ENCODE peak calls at places on chromosomes 5 and 9, in six cellular contexts. K is endodermal cell, L is PC-3, G is kidney, F is adrenal gland, H is fibroblast of lung. P is an unnamed sample.

GRCh38 chr9:103991698-103992097 is 102.4 kb upstream of the SMC2 start:
- DNase-seq in K (no peak), F (no peak), H (no peak), G (no peak), L (no peak), P (no peak)

GRCh38 chr5:126234563-126235195 is 188.5 kb upstream of the GRAMD2B start:
- DNase-seq in L (peak; percentile 60), K (peak; percentile 77), F (no peak), G (no peak), H (peak; percentile 40), P (peak; percentile 22)

GRCh38 chr9:134606951-134607733 is 34.5 kb upstream of the COL5A1 start:
- DNase-seq in L (no peak), F (no peak), G (no peak), H (no peak), K (peak; percentile 78), P (peak; percentile 28)

GRCh38 chr5:683619-684481 is 9.3 kb downstream of the TPPP start:
- DNase-seq in F (no peak), K (peak; percentile 39), G (peak; percentile 83), L (no peak), H (no peak), P (no peak)

GRCh38 chr5:79505138-79505537 is 8.8 kb downstream of the HOMER1 start:
- DNase-seq in K (no peak), L (no peak), G (no peak), F (no peak), H (no peak), P (no peak)

GRCh38 chr5:143652104-143652700 is 159.8 kb upstream of the HMHB1 start:
- DNase-seq in L (no peak), F (no peak), K (no peak), H (no peak), G (no peak), P (no peak)

GRCh38 chr5:143495823-143496275 is 92.4 kb upstream of the NR3C1 start:
- DNase-seq in K (no peak), G (no peak), L (peak; percentile 69), H (peak; percentile 91), F (peak; percentile 18), P (peak; percentile 73)

GRCh38 chr5:156693113-156693512 is 157.0 kb upstream of the PPP1R2B start:
- DNase-seq in F (no peak), G (no peak), K (no peak), H (no peak), L (peak; percentile 7), P (no peak)

GRCh38 chr5:79759436-79759835 is 69.8 kb downstream of the CMYA5 start:
- DNase-seq in G (no peak), F (peak; percentile 49), L (peak; percentile 44), H (peak; percentile 64), K (no peak), P (no peak)

DNA sequence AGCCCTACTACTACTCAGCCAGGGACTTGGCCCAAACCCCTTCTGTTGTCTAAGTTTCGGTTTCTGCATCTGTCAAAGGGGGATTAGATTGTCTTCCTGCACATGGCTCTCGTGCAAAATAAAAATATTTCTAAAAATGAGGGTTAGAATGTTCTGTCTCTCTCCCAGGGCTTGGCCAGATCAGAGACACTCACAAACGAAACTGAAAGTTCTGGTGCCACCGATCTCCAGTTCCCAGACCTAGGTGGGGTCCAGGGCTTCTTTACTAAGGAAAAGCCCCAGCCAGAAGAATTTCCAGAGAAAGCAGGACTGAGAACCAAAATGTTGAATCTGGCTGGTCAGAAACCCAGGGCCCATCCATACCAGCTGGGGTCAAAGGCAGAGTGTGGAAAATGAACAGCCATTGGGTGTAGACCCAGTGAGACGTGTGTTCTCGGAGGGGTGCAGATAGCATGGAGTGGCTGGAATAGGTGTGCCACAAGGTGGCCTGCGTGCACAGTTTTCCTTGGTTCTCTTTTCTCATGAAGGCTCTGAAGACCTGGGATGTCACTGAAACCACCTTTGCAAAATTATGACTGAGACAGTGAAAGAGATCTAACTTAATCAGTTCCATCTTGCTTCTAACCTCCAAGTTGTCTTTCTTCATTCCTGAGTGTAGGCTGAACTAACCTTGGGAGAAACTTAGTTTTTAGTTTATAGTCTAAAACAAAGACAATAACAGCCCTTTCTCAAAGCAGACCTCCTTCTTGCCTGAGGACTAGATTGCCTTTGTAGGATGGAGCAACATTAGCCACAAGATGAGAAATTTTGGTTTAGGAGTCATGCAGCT is 2.2 kb upstream of the SLC23A1 start:
- DNase-seq in G (no peak), H (no peak), L (no peak), F (no peak), K (peak; percentile 45), P (no peak)
- H3K4me1 ChIP-seq in G (peaks cover 19% of the 10 kb centered on the region), H (no peaks in the 10 kb centered on the region), L (peaks cover 5% of the 10 kb centered on the region), F (no peaks in the 10 kb centered on the region), K (peaks cover 6% of the 10 kb centered on the region), P (peaks cover 6% of the 10 kb centered on the region)

GRCh38 chr9:126989847-126990821 is 75.6 kb downstream of the RALGPS1 start:
- DNase-seq in L (no peak), F (peak; percentile 38), G (peak; percentile 82), H (peak; percentile 52), K (peak; percentile 61), P (no peak)
- TF ChIP-seq CTCF in L (no peak), F (no peak), G (peak; percentile 8), H (no peak), K (peak; percentile 40), P (no peak)

GRCh38 chr5:83440826-83441225 is 30.7 kb upstream of the VCAN start:
- DNase-seq in G (no peak), F (no peak), K (no peak), L (no peak), H (no peak), P (no peak)
- H3K4me1 ChIP-seq in G (no peaks in the 10 kb centered on the region), F (no peaks in the 10 kb centered on the region), K (no peaks in the 10 kb centered on the region), L (no peaks in the 10 kb centered on the region), H (no peaks in the 10 kb centered on the region), P (no peaks in the 10 kb centered on the region)

GRCh38 chr5:77518304-77518703 is 26.2 kb upstream of the WDR41 start:
- DNase-seq in K (no peak), L (peak; percentile 37), F (no peak), H (peak; percentile 17), G (no peak), P (peak; percentile 2)
- TF ChIP-seq CTCF in K (peak; percentile 75), L (peak; percentile 46), F (no peak), H (no peak), G (no peak), P (no peak)

GRCh38 chr5:176440932-176441706 is 7.1 kb upstream of the FAF2 start:
- DNase-seq in L (no peak), K (peak; percentile 48), H (no peak), F (no peak), G (no peak), P (peak; percentile 67)
- H3K4me1 ChIP-seq in L (peaks cover 32% of the 10 kb centered on the region), K (peaks cover 18% of the 10 kb centered on the region), H (peaks cover 2% of the 10 kb centered on the region), F (no peaks in the 10 kb centered on the region), G (no peaks in the 10 kb centered on the region), P (peaks cover 35% of the 10 kb centered on the region)